ENCODE peak calls at places on chromosomes 3 and 15, in six cellular contexts. V is A549; W is SW480; Q is stimulated activated CD4-positive, alpha-beta T cell treated with anti-CD3 and anti-CD28 coated beads, Interleukin-2, amount 100 ng/mL, for 48 hours; O is NCI-H748 treated with DMSO at 0.1 percent for 48 hours; N is mesendoderm. M is an unnamed sample.

GRCh38 chr3:27315003-27315402 is 54.2 kb downstream of the NEK10 start:
- DNase-seq in N (no peak), Q (no peak), V (no peak), O (no peak), W (no peak), M (no peak)

GRCh38 chr3:65575376-65575840 is 463.3 kb downstream of the MAGI1 start:
- DNase-seq in N (no peak), V (no peak), Q (no peak), W (peak), O (no peak), M (no peak)

GRCh38 chr3:122930371-122930997 is 97.1 kb downstream of the SEMA5B start:
- DNase-seq in Q (no peak), W (no peak), O (no peak), N (no peak), V (no peak), M (no peak)

GRCh38 chr15:52078876-52079700 is 33.5 kb downstream of the BCL2L10 start:
- DNase-seq in W (peak), O (no peak), V (peak), N (peak), Q (peak), M (peak)

GRCh38 chr3:138642226-138642926 is 33.8 kb downstream of the FAIM start:
- DNase-seq in N (peak), W (no peak), Q (no peak), V (no peak), O (no peak), M (no peak)

GRCh38 chr15:55823191-55823670 is 80.3 kb upstream of the PRTG start:
- DNase-seq in Q (no peak), N (no peak), O (no peak), V (no peak), W (no peak), M (no peak)

GRCh38 chr15:61974759-61975158 is 85.5 kb downstream of the VPS13C start:
- DNase-seq in O (peak), N (no peak), Q (no peak), W (peak), V (no peak), M (no peak)

GRCh38 chr15:89760303-89761008 is 9.4 kb upstream of the MESP1 start:
- DNase-seq in V (peak), Q (peak), N (peak), W (peak), O (peak), M (peak)

GRCh38 chr3:123361019-123361418 is 87.9 kb downstream of the ADCY5 start:
- DNase-seq in V (no peak), Q (no peak), O (no peak), N (peak), W (no peak), M (no peak)

GRCh38 chr3:155744091-155744625 is 713 bp downstream of the PLCH1 start:
- DNase-seq in Q (peak), N (peak), W (peak), O (peak), V (peak), M (no peak)

GRCh38 chr3:40975711-40976121 is 223.6 kb upstream of the CTNNB1 start:
- DNase-seq in O (no peak), V (no peak), W (no peak), Q (no peak), N (no peak), M (no peak)

GRCh38 chr3:32467333-32468070 is 35.1 kb downstream of the CMTM6 start:
- DNase-seq in O (peak), N (peak), W (peak), V (peak), Q (peak), M (peak)

GRCh38 chr15:40594429-40594836 is 384 bp downstream of the KNL1 start:
- DNase-seq in O (no peak), W (peak), Q (no peak), V (peak), N (no peak), M (peak)

M was measured in CD14-positive monocyte.